ENCODE peak calls at places on chromosomes 2 and 18, in six cellular contexts. N is fibroblast of pulmonary artery, X is lower leg skin, Q is vagina, T is cardiac fibroblast, K is epithelial cell of proximal tubule. R is an unnamed sample.

GRCh38 chr18:39841133-39842041 is 2113.6 kb upstream of the PIK3C3 start:
- DNase-seq in K (no peak), X (peak; percentile 21), T (peak; percentile 70), N (peak; percentile 85), Q (no peak), R (peak; percentile 89)

GRCh38 chr2:41881249-41881648 is 166.6 kb upstream of the PKDCC start:
- DNase-seq in N (peak; percentile 71), X (peak; percentile 46), Q (no peak), K (no peak), T (peak; percentile 20), R (no peak)

GRCh38 chr2:172693037-172693436 is 42.6 kb upstream of the RAPGEF4 start:
- DNase-seq in X (peak; percentile 79), N (peak; percentile 98), K (peak; percentile 94), Q (no peak), T (peak; percentile 97), R (no peak)

GRCh38 chr18:21703241-21703820 is 1.2 kb downstream of the ABHD3 start:
- DNase-seq in T (no peak), N (no peak), Q (no peak), K (no peak), X (no peak), R (no peak)

GRCh38 chr2:8312221-8312620 is 369.6 kb upstream of the ID2 start:
- DNase-seq in Q (peak; percentile 64), X (peak; percentile 9), N (no peak), T (no peak), K (no peak), R (peak; percentile 81)

GRCh38 chr2:115122701-115123100 is 680.3 kb downstream of the DPP10 start:
- DNase-seq in N (no peak), K (no peak), X (no peak), Q (no peak), T (no peak), R (no peak)

GRCh38 chr2:168699834-168700417 is 102.5 kb upstream of the NOSTRIN start:
- DNase-seq in Q (no peak), X (peak; percentile 42), N (peak; percentile 91), K (no peak), T (peak; percentile 87), R (no peak)

GRCh38 chr2:29753676-29754444 is 167.5 kb downstream of the ALK start:
- DNase-seq in T (peak; percentile 78), X (no peak), N (peak; percentile 8), Q (no peak), K (no peak), R (no peak)

GRCh38 chr2:195573314-195573713 is 83.7 kb upstream of the SLC39A10 start:
- DNase-seq in Q (no peak), K (no peak), X (no peak), N (no peak), T (no peak), R (no peak)

GRCh38 chr2:239936838-239937581 is 88.1 kb downstream of the NDUFA10 start:
- DNase-seq in Q (no peak), T (no peak), N (no peak), X (no peak), K (no peak), R (no peak)

GRCh38 chr2:8822218-8822617 is 15.2 kb downstream of the KIDINS220 start:
- DNase-seq in Q (no peak), X (no peak), T (peak; percentile 27), K (no peak), N (peak; percentile 22), R (no peak)

GRCh38 chr18:1663879-1664705 is 759.4 kb downstream of the ADCYAP1 start:
- DNase-seq in K (no peak), N (peak; percentile 43), Q (no peak), X (no peak), T (peak; percentile 27), R (peak; percentile 76)

GRCh38 chr18:45802814-45803492 is 22.5 kb upstream of the SIGLEC15 start:
- DNase-seq in N (peak; percentile 92), T (peak; percentile 99), K (peak; percentile 90), X (no peak), Q (no peak), R (no peak)

GRCh38 chr2:241617431-241618154 is 19.4 kb downstream of the THAP4 start:
- DNase-seq in K (no peak), X (no peak), T (peak; percentile 36), N (no peak), Q (no peak), R (no peak)

DNA sequence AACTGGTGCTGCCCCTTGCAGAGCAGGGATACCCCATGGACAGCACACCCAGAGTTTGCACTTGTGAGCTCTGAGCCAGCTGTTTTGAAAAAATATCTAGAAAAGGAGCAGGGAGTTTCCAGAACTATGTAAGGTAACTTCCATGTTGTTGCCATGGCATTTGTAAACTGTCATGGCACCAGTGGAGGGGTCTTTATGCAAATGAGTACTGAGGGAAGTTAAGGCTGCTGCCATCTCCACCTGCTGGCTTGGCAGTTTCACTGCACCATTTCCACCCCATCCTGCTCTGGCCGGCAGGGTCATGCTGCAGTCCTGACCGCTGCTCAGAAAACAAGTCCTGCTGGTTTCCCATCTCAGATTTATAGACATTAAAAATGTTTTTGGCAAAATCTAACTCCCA is 52.3 kb upstream of the SNTG2 start:
- DNase-seq in Q (peak; percentile 32), N (no peak), X (no peak), T (no peak), K (no peak), R (peak; percentile 52)
- TF ChIP-seq CTCF in Q (no peak), N (no peak), X (no peak), T (no peak), K (peak; percentile 50), R (peak; percentile 83)

GRCh38 chr2:177165731-177166711 is 46.6 kb upstream of the HNRNPA3 start:
- DNase-seq in T (peak; percentile 32), Q (no peak), K (no peak), N (peak; percentile 71), X (no peak), R (no peak)

GRCh38 chr2:177165103-177165583 is 47.5 kb upstream of the HNRNPA3 start:
- DNase-seq in T (peak; percentile 67), Q (no peak), N (peak; percentile 66), X (no peak), K (no peak), R (peak; percentile 12)

GRCh38 chr2:177164131-177164530 is 48.5 kb upstream of the HNRNPA3 start:
- DNase-seq in N (no peak), K (no peak), X (no peak), T (no peak), Q (no peak), R (no peak)

GRCh38 chr2:177161741-177162440 is 50.7 kb upstream of the HNRNPA3 start:
- DNase-seq in T (peak; percentile 64), Q (no peak), X (no peak), N (peak; percentile 56), K (no peak), R (peak; percentile 44)

GRCh38 chr2:177164584-177165052 is 48.0 kb upstream of the HNRNPA3 start:
- DNase-seq in N (peak; percentile 83), T (peak; percentile 87), X (peak; percentile 89), Q (peak; percentile 92), K (no peak), R (peak; percentile 84)
- H3K4me3 ChIP-seq in N (peak overlapping the region; percentile 33), T (peak overlapping the region; percentile 39), X (no peak overlapping the region), Q (peak overlapping the region; percentile 41), K (peak overlapping the region; percentile 43), R (peak overlapping the region; percentile 45)

GRCh38 chr18:77648415-77648814 is 398.8 kb downstream of the GALR1 start:
- DNase-seq in Q (no peak), T (no peak), K (no peak), N (no peak), X (no peak), R (no peak)

GRCh38 chr18:77654302-77654701 is 404.7 kb downstream of the GALR1 start:
- DNase-seq in Q (no peak), T (no peak), N (no peak), K (no peak), X (no peak), R (no peak)

GRCh38 chr18:77651441-77651840 is 401.8 kb downstream of the GALR1 start:
- DNase-seq in X (no peak), K (no peak), Q (no peak), T (no peak), N (no peak), R (peak; percentile 94)

GRCh38 chr18:77653792-77654191 is 404.1 kb downstream of the GALR1 start:
- DNase-seq in Q (no peak), T (no peak), X (no peak), N (no peak), K (no peak), R (no peak)

GRCh38 chr18:77650799-77651385 is 401.2 kb downstream of the GALR1 start:
- DNase-seq in N (peak; percentile 30), K (no peak), T (peak; percentile 50), Q (peak; percentile 83), X (peak; percentile 43), R (peak; percentile 92)
- TF ChIP-seq CTCF in N (peak; percentile 43), K (peak; percentile 82), T (peak; percentile 78), Q (peak; percentile 80), X (no peak), R (peak; percentile 97)

GRCh38 chr2:10810175-10811161 is 2.1 kb downstream of the PDIA6 start:
- DNase-seq in N (peak; percentile 36), X (no peak), Q (no peak), T (peak; percentile 28), K (no peak), R (no peak)
- H3K4me3 ChIP-seq in N (peak overlapping the region; percentile 75), X (no peak overlapping the region), Q (peak overlapping the region; percentile 90), T (peak overlapping the region; percentile 79), K (peak overlapping the region; percentile 70), R (no peak overlapping the region)